ENCODE peak calls at places on chromosomes 12 and 14, in four cellular contexts. R is endothelial cell, L is lower leg skin, Q is esophagus squamous epithelium. O is an unnamed sample.

GRCh38 chr12:119363037-119363436 is 28.5 kb downstream of the CCDC60 start:
- DNase-seq in R (no peak), L (no peak), Q (no peak), O (no peak)

GRCh38 chr12:46839232-46839631 is 13.4 kb upstream of the SLC38A4 start:
- DNase-seq in R (no peak), Q (no peak), L (no peak), O (no peak)

GRCh38 chr12:106074361-106074705 is 64.4 kb downstream of the NUAK1 start:
- DNase-seq in L (no peak), R (no peak), Q (no peak), O (no peak)

GRCh38 chr12:109018276-109018675 is 2.6 kb downstream of the SVOP start:
- DNase-seq in R (no peak), L (no peak), Q (no peak), O (no peak)

GRCh38 chr14:94164685-94165431 is 9.3 kb upstream of the PPP4R4 start:
- DNase-seq in R (no peak), L (no peak), Q (no peak), O (peak)

GRCh38 chr12:112121780-112122565 is 3.4 kb upstream of the TRAFD1 start:
- DNase-seq in R (no peak), L (peak), Q (no peak), O (no peak)

GRCh38 chr12:3123729-3124128 is 46.5 kb downstream of the TSPAN9 start:
- DNase-seq in R (no peak), L (no peak), Q (no peak), O (no peak)

GRCh38 chr14:76904100-76904739 is 78.0 kb downstream of the LRRC74A start:
- DNase-seq in Q (no peak), L (no peak), R (no peak), O (no peak)

GRCh38 chr14:50523271-50524041 is 8.9 kb downstream of the MAP4K5 start:
- DNase-seq in R (no peak), Q (no peak), L (no peak), O (no peak)

GRCh38 chr14:61337893-61338292 is 16.5 kb downstream of the PRKCH start:
- DNase-seq in Q (no peak), L (no peak), R (no peak), O (no peak)

GRCh38 chr14:69424139-69424923 is 25.8 kb downstream of the SLC39A9 start:
- DNase-seq in R (no peak), Q (no peak), L (no peak), O (no peak)

GRCh38 chr12:113413488-113413939 is 8.7 kb upstream of the SDSL start:
- DNase-seq in Q (no peak), L (no peak), R (no peak), O (no peak)

GRCh38 chr12:27462851-27463250 is 16.3 kb downstream of the SMCO2 start:
- DNase-seq in Q (no peak), R (no peak), L (no peak), O (no peak)

O was measured in WTC11.